ENCODE peak calls at places on chromosomes 7 and 10, in seven cellular contexts. L is activated CD8-positive, alpha-beta T cell treated with anti-CD3 and anti-CD28 coated beads for 36 hours; S is CD4-positive, CD25-positive, alpha-beta regulatory T cell; V is iris pigment epithelial cell; H is caudate nucleus; Z is ureter; A is hypothalamus. K is an unnamed sample.

GRCh38 chr10:2077231-2077630 is 339.9 kb upstream of the ADARB2 start:
- DNase-seq in L (no peak), S (no peak), V (no peak), H (no peak), Z (no peak), A (no peak), K (no peak)

GRCh38 chr10:102621418-102622325 is 22.6 kb upstream of the TRIM8 start:
- DNase-seq in L (no peak), S (no peak), V (no peak), H (no peak), Z (no peak), A (no peak), K (no peak)

GRCh38 chr7:29269941-29270340 is 75.4 kb downstream of the CHN2 start:
- DNase-seq in L (no peak), S (no peak), V (no peak), H (no peak), Z (no peak), A (no peak), K (no peak)

GRCh38 chr7:42159150-42159549 is 77.9 kb downstream of the GLI3 start:
- DNase-seq in L (no peak), S (no peak), V (no peak), H (no peak), Z (no peak), A (no peak), K (no peak)

GRCh38 chr10:3486346-3487065 is 298.5 kb downstream of the KLF6 start:
- DNase-seq in L (no peak), S (no peak), V (peak), H (no peak), Z (peak), A (no peak), K (peak)

GRCh38 chr10:14698487-14699170 is 76.1 kb downstream of the FAM107B start:
- DNase-seq in L (no peak), S (no peak), V (peak), H (no peak), Z (no peak), A (no peak), K (peak)

GRCh38 chr7:70470751-70471150 is 661.2 kb upstream of the GALNT17 start:
- DNase-seq in L (no peak), S (no peak), V (no peak), H (no peak), Z (no peak), A (no peak), K (no peak)

GRCh38 chr10:32189400-32190084 is 133.3 kb upstream of the KIF5B start:
- DNase-seq in L (no peak), S (no peak), V (peak), H (no peak), Z (no peak), A (no peak), K (peak)

GRCh38 chr7:106143711-106144347 is 31.7 kb upstream of the SYPL1 start:
- DNase-seq in L (peak), S (no peak), V (no peak), H (no peak), Z (no peak), A (no peak), K (no peak)

GRCh38 chr7:29386196-29386765 is 177.4 kb upstream of the PRR15 start:
- DNase-seq in L (no peak), S (no peak), V (no peak), H (no peak), Z (no peak), A (no peak), K (no peak)

GRCh38 chr10:88186335-88186734 is 322.9 kb downstream of the PTEN start:
- DNase-seq in L (no peak), S (no peak), V (peak), H (no peak), Z (no peak), A (no peak), K (peak)

GRCh38 chr7:116525298-116525912 is 569 bp downstream of the CAV1 start:
- DNase-seq in L (peak), S (no peak), V (no peak), H (no peak), Z (peak), A (no peak), K (peak)

GRCh38 chr10:48935141-48935540 is 4.5 kb downstream of the LRRC18 start:
- DNase-seq in L (no peak), S (no peak), V (no peak), H (no peak), Z (no peak), A (no peak), K (no peak)

GRCh38 chr10:70418229-70418628 is 14.3 kb downstream of the EIF4EBP2 start:
- DNase-seq in L (no peak), S (no peak), V (peak), H (no peak), Z (no peak), A (no peak), K (peak)

GRCh38 chr10:9992656-9993055 is 1025.0 kb upstream of the CELF2 start:
- DNase-seq in L (no peak), S (no peak), V (no peak), H (peak), Z (no peak), A (no peak), K (no peak)

GRCh38 chr10:122147731-122148130 is 123.4 kb upstream of the BTBD16 start:
- DNase-seq in L (no peak), S (no peak), V (no peak), H (no peak), Z (no peak), A (no peak), K (no peak)

GRCh38 chr7:47503283-47503682 is 78.6 kb downstream of the TNS3 start:
- DNase-seq in L (no peak), S (no peak), V (peak), H (no peak), Z (no peak), A (no peak), K (peak)

GRCh38 chr7:68689087-68689433 is 909.2 kb upstream of the AUTS2 start:
- DNase-seq in L (no peak), S (no peak), V (no peak), H (no peak), Z (no peak), A (no peak), K (no peak)

GRCh38 chr7:984361-985126 is 1.6 kb downstream of the CYP2W1 start:
- DNase-seq in L (no peak), S (no peak), V (no peak), H (no peak), Z (no peak), A (no peak), K (no peak)

GRCh38 chr7:157228864-157229422 is 90.2 kb downstream of the UBE3C start:
- DNase-seq in L (peak), S (no peak), V (peak), H (no peak), Z (no peak), A (no peak), K (peak)

GRCh38 chr7:2931034-2931415 is 86.9 kb upstream of the GNA12 start:
- DNase-seq in L (no peak), S (no peak), V (no peak), H (no peak), Z (no peak), A (no peak), K (no peak)

GRCh38 chr7:39360038-39360437 is 206.2 kb upstream of the YAE1 start:
- DNase-seq in L (no peak), S (no peak), V (no peak), H (no peak), Z (no peak), A (no peak), K (no peak)

GRCh38 chr10:5659702-5660528 is 6.5 kb downstream of the ASB13 start:
- DNase-seq in L (peak), S (no peak), V (peak), H (no peak), Z (peak), A (no peak), K (peak)

GRCh38 chr7:88480901-88481300 is 174.2 kb upstream of the STEAP4 start:
- DNase-seq in L (no peak), S (no peak), V (no peak), H (peak), Z (no peak), A (no peak), K (no peak)

GRCh38 chr7:116863168-116863670 is 832 bp downstream of the CAPZA2 start:
- DNase-seq in L (peak), S (no peak), V (no peak), H (peak), Z (no peak), A (no peak), K (no peak)

GRCh38 chr7:128351296-128352123 is 7.8 kb upstream of the RBM28 start:
- DNase-seq in L (peak), S (no peak), V (no peak), H (no peak), Z (no peak), A (no peak), K (no peak)

GRCh38 chr10:91652364-91652763 is 19.5 kb upstream of the PPP1R3C start:
- DNase-seq in L (no peak), S (no peak), V (peak), H (no peak), Z (no peak), A (no peak), K (peak)

GRCh38 chr10:76583711-76584161 is 1053.9 kb downstream of the KCNMA1 start:
- DNase-seq in L (no peak), S (no peak), V (peak), H (no peak), Z (no peak), A (no peak), K (peak)

GRCh38 chr7:74355091-74355490 is 65.9 kb downstream of the CLIP2 start:
- DNase-seq in L (peak), S (no peak), V (peak), H (no peak), Z (no peak), A (no peak), K (peak)

GRCh38 chr7:23334482-23335056 is 35.4 kb downstream of the MALSU1 start:
- DNase-seq in L (no peak), S (no peak), V (peak), H (no peak), Z (no peak), A (no peak), K (peak)

K was measured in EL.